ENCODE peak calls at places on chromosomes 2 and 18, in eight cellular contexts. F is GM23248, Z is fibroblast of pulmonary artery, T is GM04503, Q is chondrocyte, N is amniotic stem cell, W is breast epithelium, Y is 8988T. B is an unnamed sample.

GRCh38 chr2:128442053-128442751 is 123.5 kb upstream of the HS6ST1 start:
- DNase-seq in Y (no peak), Q (no peak), T (no peak), F (no peak), Z (no peak), W (no peak), N (no peak), B (peak; percentile 54)

GRCh38 chr18:55821219-55821618 is 233.2 kb upstream of the TCF4 start:
- DNase-seq in T (peak; percentile 39), Y (no peak), N (no peak), W (no peak), Z (peak; percentile 21), Q (no peak), F (peak; percentile 72), B (no peak)

GRCh38 chr2:216066255-216066654 is 15.4 kb downstream of the PECR start:
- DNase-seq in T (no peak), Y (no peak), Z (peak; percentile 85), Q (no peak), F (peak; percentile 77), N (no peak), W (no peak), B (no peak)

GRCh38 chr2:109109342-109109741 is 19.7 kb upstream of the SH3RF3 start:
- DNase-seq in T (no peak), Y (no peak), N (no peak), W (no peak), F (no peak), Z (no peak), Q (no peak), B (no peak)

GRCh38 chr2:70936979-70937811 is 1.5 kb downstream of the ATP6V1B1 start:
- DNase-seq in Z (no peak), N (no peak), W (no peak), Y (no peak), T (no peak), Q (peak; percentile 59), F (no peak), B (no peak)

GRCh38 chr2:204909791-204910190 is 364.5 kb downstream of the PARD3B start:
- DNase-seq in N (no peak), W (no peak), Y (no peak), Q (no peak), Z (no peak), T (no peak), F (peak; percentile 45), B (no peak)

GRCh38 chr2:178819992-178820391 is 12.8 kb upstream of the TTN start:
- DNase-seq in F (no peak), T (no peak), W (no peak), Q (no peak), Z (no peak), N (no peak), Y (no peak), B (no peak)

GRCh38 chr18:8627107-8627472 is 17.9 kb downstream of the RAB12 start:
- DNase-seq in F (no peak), Y (no peak), Q (no peak), W (no peak), N (no peak), Z (no peak), T (no peak), B (no peak)

GRCh38 chr2:166112193-166112605 is 15.6 kb downstream of the SCN1A start:
- DNase-seq in Q (no peak), F (peak; percentile 17), W (no peak), T (no peak), Y (no peak), Z (no peak), N (peak; percentile 2), B (no peak)

GRCh38 chr2:48496867-48497266 is 33.1 kb upstream of the STON1 start:
- DNase-seq in T (peak; percentile 78), Y (no peak), F (peak; percentile 89), Z (peak; percentile 88), W (no peak), Q (no peak), N (no peak), B (no peak)

GRCh38 chr2:224284134-224284946 is 117.6 kb downstream of the FAM124B start:
- DNase-seq in Y (no peak), N (no peak), Z (peak; percentile 52), F (peak; percentile 45), Q (no peak), T (no peak), W (no peak), B (peak; percentile 31)

GRCh38 chr2:173752152-173752551 is 213.0 kb downstream of the SP3 start:
- DNase-seq in W (no peak), Z (peak; percentile 37), Q (no peak), Y (no peak), F (peak; percentile 39), N (no peak), T (no peak), B (no peak)

GRCh38 chr2:86055314-86055713 is 50.4 kb downstream of the POLR1A start:
- DNase-seq in Q (no peak), N (no peak), T (no peak), F (no peak), Y (no peak), W (no peak), Z (no peak), B (no peak)

GRCh38 chr2:206084468-206084869 is 1.5 kb downstream of the INO80D start:
- DNase-seq in Z (peak; percentile 77), T (peak; percentile 69), Y (peak; percentile 40), N (peak; percentile 45), W (peak; percentile 68), Q (no peak), F (peak; percentile 83), B (peak; percentile 84)

GRCh38 chr2:239821694-239822075 is 203.5 kb downstream of the NDUFA10 start:
- DNase-seq in N (no peak), T (no peak), F (no peak), W (no peak), Y (no peak), Q (no peak), Z (no peak), B (no peak)

GRCh38 chr2:55490554-55490953 is 29.0 kb upstream of the CFAP36 start:
- DNase-seq in Q (no peak), W (no peak), T (peak; percentile 1), Y (no peak), N (no peak), F (peak; percentile 52), Z (peak; percentile 86), B (no peak)

GRCh38 chr2:95334916-95335641 is 37.9 kb downstream of the KCNIP3 start:
- DNase-seq in T (peak; percentile 72), Q (no peak), W (no peak), F (peak; percentile 80), Y (no peak), N (no peak), Z (peak; percentile 47), B (no peak)

GRCh38 chr18:8701546-8702118 is 3.7 kb upstream of the MTCL1 start:
- DNase-seq in Z (peak; percentile 91), Q (no peak), F (peak; percentile 92), Y (peak; percentile 28), N (peak; percentile 66), T (peak; percentile 72), W (no peak), B (no peak)

GRCh38 chr18:75161629-75162028 is 47.3 kb downstream of the PTGR3 start:
- DNase-seq in Y (peak; percentile 18), F (no peak), Q (no peak), T (no peak), W (no peak), N (no peak), Z (no peak), B (peak; percentile 61)

GRCh38 chr2:219570194-219570923 is 980 bp downstream of the OBSL1 start:
- DNase-seq in F (peak; percentile 73), Y (peak; percentile 83), Q (no peak), T (no peak), N (no peak), W (no peak), Z (peak; percentile 29), B (no peak)

GRCh38 chr2:216548901-216549321 is 50.3 kb downstream of the RPL37A start:
- DNase-seq in Z (no peak), W (no peak), T (no peak), Y (no peak), Q (no peak), N (no peak), F (no peak), B (no peak)

GRCh38 chr2:26732446-26732845 is 31.6 kb upstream of the SLC35F6 start:
- DNase-seq in T (no peak), F (no peak), Z (no peak), N (no peak), Y (peak; percentile 7), W (no peak), Q (peak; percentile 66), B (no peak)

GRCh38 chr2:219369447-219369861 is 18.3 kb downstream of the DNPEP start:
- DNase-seq in F (peak; percentile 41), Q (no peak), Y (no peak), Z (peak; percentile 84), T (peak; percentile 56), W (peak; percentile 77), N (no peak), B (no peak)

GRCh38 chr2:33476100-33476792 is at the start of gene RASGRP3:
- DNase-seq in F (peak; percentile 92), Q (no peak), Y (no peak), Z (peak; percentile 90), T (peak; percentile 87), W (peak; percentile 69), N (peak; percentile 56), B (peak; percentile 9)

GRCh38 chr2:40434638-40435296 is 17.1 kb downstream of the SLC8A1 start:
- DNase-seq in Y (no peak), Z (peak; percentile 95), N (peak; percentile 81), W (no peak), F (peak; percentile 96), Q (no peak), T (peak; percentile 97), B (no peak)

GRCh38 chr18:79784071-79784913 is 13.4 kb upstream of the KCNG2 start:
- DNase-seq in Y (no peak), W (peak; percentile 44), Z (no peak), T (no peak), F (no peak), Q (peak; percentile 92), N (no peak), B (no peak)

GRCh38 chr2:26178746-26179436 is 6.0 kb downstream of the GAREM2 start:
- DNase-seq in F (peak; percentile 46), Y (peak; percentile 72), N (no peak), T (no peak), Q (no peak), W (no peak), Z (no peak), B (no peak)

GRCh38 chr18:6776193-6776592 is 46.7 kb downstream of the ARHGAP28 start:
- DNase-seq in F (peak; percentile 49), Q (no peak), W (no peak), T (no peak), Y (no peak), N (no peak), Z (peak; percentile 64), B (no peak)

GRCh38 chr2:240832816-240833497 is 12.9 kb upstream of the KIF1A start:
- DNase-seq in Z (no peak), T (no peak), Y (no peak), F (no peak), Q (no peak), N (no peak), W (no peak), B (no peak)

GRCh38 chr2:230503798-230504197 is 87.8 kb downstream of the SP100 start:
- DNase-seq in Y (no peak), T (no peak), N (no peak), Q (no peak), F (no peak), W (no peak), Z (no peak), B (no peak)

GRCh38 chr2:70258532-70258875 is 567 bp downstream of the PCYOX1 start:
- DNase-seq in T (no peak), Q (no peak), Z (peak; percentile 55), Y (no peak), W (peak; percentile 60), N (no peak), F (peak; percentile 71), B (peak; percentile 60)

GRCh38 chr2:236545814-236546480 is 23.7 kb upstream of the ACKR3 start:
- DNase-seq in Q (no peak), Z (no peak), Y (no peak), N (no peak), W (no peak), F (no peak), T (no peak), B (no peak)

GRCh38 chr2:26754539-26754938 is 9.5 kb upstream of the SLC35F6 start:
- DNase-seq in Y (no peak), W (no peak), Q (no peak), F (no peak), T (no peak), N (no peak), Z (no peak), B (no peak)